ENCODE peak calls at places on chromosomes 16 and 17, in ten cellular contexts. A is psoas muscle, H is body of pancreas, F is endothelial cell of umbilical vein, Q is ovary, U is mucosa of descending colon, T is tibial nerve, S is GM23338, C is fibroblast of lung, Z is left lung. O is an unnamed sample.
A peak's percentile ranks its signal among the peaks of the same experiment; 100 is the strongest.

GRCh38 chr17:37791434-37791833 is 46.6 kb upstream of the HNF1B start:
- DNase-seq in A (no peak), H (peak; percentile 60), F (peak; percentile 7), Q (no peak), U (no peak), T (no peak), S (peak; percentile 59), C (peak; percentile 32), Z (no peak), O (no peak)

GRCh38 chr16:67186550-67186950 is 2.8 kb upstream of the MATCAP1 start:
- DNase-seq in A (no peak), H (no peak), F (no peak), Q (peak; percentile 35), U (no peak), T (no peak), S (peak; percentile 58), C (no peak), Z (no peak), O (no peak)

GRCh38 chr17:67713169-67713568 is 4.6 kb upstream of the NOL11 start:
- DNase-seq in A (no peak), H (no peak), F (no peak), Q (no peak), U (no peak), T (no peak), S (no peak), C (no peak), Z (no peak), O (no peak)

GRCh38 chr17:9123594-9124553 is 102.6 kb downstream of the NTN1 start:
- DNase-seq in A (no peak), H (no peak), F (no peak), Q (no peak), U (no peak), T (no peak), S (no peak), C (no peak), Z (no peak), O (no peak)

GRCh38 chr17:83191388-83192160 is 112.2 kb downstream of the METRNL start:
- DNase-seq in A (peak; percentile 51), H (peak; percentile 2), F (no peak), Q (peak; percentile 39), U (peak; percentile 36), T (peak; percentile 5), S (no peak), C (no peak), Z (peak; percentile 79), O (peak; percentile 65)

GRCh38 chr16:56382901-56383355 is 42.4 kb downstream of the AMFR start:
- DNase-seq in A (no peak), H (no peak), F (no peak), Q (no peak), U (no peak), T (no peak), S (no peak), C (no peak), Z (no peak), O (no peak)

GRCh38 chr17:75950850-75951554 is 10.2 kb upstream of the FBF1 start:
- DNase-seq in A (no peak), H (no peak), F (peak; percentile 34), Q (no peak), U (peak; percentile 8), T (no peak), S (no peak), C (peak; percentile 20), Z (no peak), O (no peak)

GRCh38 chr17:49579522-49579921 is 3.9 kb downstream of the NXPH3 start:
- DNase-seq in A (peak; percentile 30), H (no peak), F (no peak), Q (no peak), U (no peak), T (no peak), S (no peak), C (no peak), Z (no peak), O (no peak)

GRCh38 chr16:58931436-58931835 is 197.3 kb upstream of the GOT2 start:
- DNase-seq in A (no peak), H (no peak), F (no peak), Q (no peak), U (no peak), T (no peak), S (no peak), C (peak; percentile 43), Z (no peak), O (no peak)

GRCh38 chr16:84597518-84598390 is 20.1 kb downstream of the COTL1 start:
- DNase-seq in A (peak; percentile 33), H (no peak), F (peak; percentile 25), Q (no peak), U (no peak), T (no peak), S (no peak), C (peak; percentile 53), Z (no peak), O (no peak)

GRCh38 chr17:59494757-59495368 is 70.5 kb upstream of the DHX40 start:
- DNase-seq in A (no peak), H (no peak), F (no peak), Q (no peak), U (no peak), T (no peak), S (no peak), C (no peak), Z (no peak), O (no peak)

GRCh38 chr16:66911112-66911511 is 7.6 kb downstream of the CDH16 start:
- DNase-seq in A (peak; percentile 39), H (no peak), F (no peak), Q (no peak), U (no peak), T (no peak), S (no peak), C (no peak), Z (peak; percentile 48), O (no peak)

GRCh38 chr16:31568577-31569359 is 41.1 kb downstream of the AHSP start:
- DNase-seq in A (no peak), H (peak; percentile 46), F (no peak), Q (no peak), U (no peak), T (no peak), S (peak; percentile 76), C (peak; percentile 1), Z (peak; percentile 85), O (no peak)

GRCh38 chr17:27281438-27281837 is 12.5 kb upstream of the WSB1 start:
- DNase-seq in A (no peak), H (no peak), F (no peak), Q (no peak), U (no peak), T (no peak), S (no peak), C (no peak), Z (no peak), O (no peak)

GRCh38 chr17:63120406-63120805 is 154.4 kb downstream of the TANC2 start:
- DNase-seq in A (no peak), H (no peak), F (no peak), Q (no peak), U (no peak), T (no peak), S (no peak), C (peak; percentile 28), Z (no peak), O (no peak)

GRCh38 chr17:7825206-7825980 is 8.6 kb upstream of the KDM6B start:
- DNase-seq in A (no peak), H (no peak), F (no peak), Q (no peak), U (no peak), T (no peak), S (no peak), C (no peak), Z (no peak), O (no peak)

GRCh38 chr16:54361246-54361645 is 74.7 kb upstream of the IRX3 start:
- DNase-seq in A (no peak), H (no peak), F (no peak), Q (no peak), U (no peak), T (no peak), S (no peak), C (no peak), Z (no peak), O (no peak)

GRCh38 chr17:30571921-30572320 is 94.7 kb downstream of the GOSR1 start:
- DNase-seq in A (no peak), H (no peak), F (no peak), Q (no peak), U (no peak), T (no peak), S (no peak), C (no peak), Z (no peak), O (no peak)

GRCh38 chr17:58386708-58387107 is 30.6 kb downstream of the RNF43 start:
- DNase-seq in A (no peak), H (no peak), F (no peak), Q (no peak), U (no peak), T (no peak), S (no peak), C (no peak), Z (no peak), O (no peak)
- H3K4me1 ChIP-seq in A (no peaks in the 10 kb centered on the region), H (peaks cover 86% of the 10 kb centered on the region), F (peaks cover 6% of the 10 kb centered on the region), Q (no peaks in the 10 kb centered on the region), U (peaks cover 48% of the 10 kb centered on the region), T (no peaks in the 10 kb centered on the region), S (peaks cover 19% of the 10 kb centered on the region), C (no peaks in the 10 kb centered on the region), Z (peaks cover 15% of the 10 kb centered on the region), O (peaks cover 43% of the 10 kb centered on the region)

DNA sequence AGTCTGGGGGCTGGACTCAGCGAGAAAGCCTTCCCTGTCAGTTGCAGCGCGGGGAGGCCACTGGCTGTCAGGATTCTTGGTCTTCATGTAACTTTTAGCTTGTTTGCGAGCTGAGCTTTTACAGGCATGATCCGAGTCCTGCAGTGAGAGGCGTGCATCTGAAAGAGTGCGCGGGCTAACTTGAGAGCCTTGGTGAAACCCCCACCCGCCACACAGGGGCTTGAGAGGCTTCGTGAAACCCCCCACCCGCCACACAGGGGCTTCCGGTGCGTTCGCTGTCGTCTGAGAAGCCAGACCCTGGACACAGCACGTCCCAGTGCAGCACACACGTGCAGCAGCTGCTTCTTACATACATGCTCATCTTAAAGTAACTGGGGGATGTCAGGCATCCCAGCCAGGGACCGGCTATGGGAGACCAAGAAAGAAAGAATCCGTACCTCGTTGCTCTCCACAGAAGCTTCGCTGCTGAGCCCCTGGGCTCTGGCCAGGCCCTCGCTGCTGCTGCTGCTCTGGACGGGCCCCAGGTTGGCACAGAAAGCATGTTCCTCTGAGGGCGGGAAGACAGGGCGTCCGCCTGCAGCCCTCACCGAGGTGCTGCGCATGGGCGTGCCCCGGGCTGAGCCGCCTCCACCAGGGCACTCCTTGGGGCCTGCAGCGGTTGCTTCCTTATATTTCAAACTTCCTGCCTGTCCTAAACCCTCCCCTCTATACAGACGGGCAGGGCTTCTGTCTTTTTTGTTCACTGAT is 7.8 kb downstream of the NUDT16L1 start:
- DNase-seq in A (peak; percentile 57), H (no peak), F (no peak), Q (no peak), U (peak; percentile 88), T (no peak), S (no peak), C (no peak), Z (peak; percentile 64), O (no peak)
- H3K4me3 ChIP-seq in A (no peak overlapping the region), H (no peak overlapping the region), F (no peak overlapping the region), Q (no peak overlapping the region), U (no peak overlapping the region), T (no peak overlapping the region), S (no peak overlapping the region), C (no peak overlapping the region), Z (no peak overlapping the region), O (no peak overlapping the region)

GRCh38 chr17:29159286-29159860 is 20.8 kb downstream of the MYO18A start:
- DNase-seq in A (no peak), H (no peak), F (no peak), Q (no peak), U (no peak), T (no peak), S (no peak), C (no peak), Z (no peak), O (no peak)
- H3K4me1 ChIP-seq in A (peaks cover 25% of the 10 kb centered on the region), H (peaks cover 67% of the 10 kb centered on the region), F (peaks cover 25% of the 10 kb centered on the region), Q (peaks cover 44% of the 10 kb centered on the region), U (peaks cover 56% of the 10 kb centered on the region), T (no peaks in the 10 kb centered on the region), S (peaks cover 11% of the 10 kb centered on the region), C (peaks cover 48% of the 10 kb centered on the region), Z (peaks cover 50% of the 10 kb centered on the region), O (peaks cover 66% of the 10 kb centered on the region)

GRCh38 chr16:29809850-29810698 is 1.9 kb upstream of the PRRT2 start:
- DNase-seq in A (peak; percentile 54), H (no peak), F (no peak), Q (peak; percentile 58), U (peak; percentile 74), T (no peak), S (peak; percentile 35), C (no peak), Z (no peak), O (no peak)
- H3K4me3 ChIP-seq in A (peak overlapping the region; percentile 34), H (no peak overlapping the region), F (no peak overlapping the region), Q (no peak overlapping the region), U (no peak overlapping the region), T (no peak overlapping the region), S (peak overlapping the region; percentile 100), C (no peak overlapping the region), Z (peak overlapping the region; percentile 4), O (peak overlapping the region; percentile 10)

O was measured in suprapubic skin.